ENCODE peak calls at places on chromosomes 16 and 17, in ten cellular contexts. C, X, Z, H, N, K, E, P, V and Y are unnamed samples.

GRCh38 chr17:41486809-41487530 is 2.7 kb downstream of the KRT36 start:
- DNase-seq in H (no peak), V (no peak), N (peak), X (no peak), E (no peak), C (no peak), K (no peak), Z (no peak), P (peak), Y (no peak)

GRCh38 chr17:75848523-75849303 is 4.5 kb upstream of the UNC13D start:
- DNase-seq in H (peak), N (peak), P (peak), Z (peak), X (no peak), V (peak), C (peak), K (peak), E (peak), Y (no peak)

GRCh38 chr17:32927724-32928526 is at the start of gene TMEM98:
- DNase-seq in X (no peak), E (peak), C (no peak), P (no peak), Z (no peak), H (no peak), K (no peak), V (peak), N (no peak), Y (no peak)

GRCh38 chr17:69516911-69517310 is 102.4 kb downstream of the MAP2K6 start:
- DNase-seq in E (no peak), X (no peak), P (no peak), Z (no peak), V (no peak), N (peak), C (no peak), H (no peak), K (no peak), Y (no peak)

GRCh38 chr16:72285324-72285723 is 113.4 kb upstream of the PMFBP1 start:
- DNase-seq in V (no peak), K (no peak), H (no peak), X (no peak), Z (no peak), C (no peak), P (no peak), E (no peak), N (no peak), Y (no peak)

GRCh38 chr17:78868391-78868790 is 27.8 kb upstream of the USP36 start:
- DNase-seq in X (no peak), Z (no peak), H (no peak), P (no peak), E (no peak), C (no peak), K (no peak), N (no peak), V (no peak), Y (peak)

GRCh38 chr16:88290850-88291830 is 91.6 kb upstream of the ZNF469 start:
- DNase-seq in V (no peak), K (no peak), H (no peak), Z (no peak), P (no peak), E (peak), C (no peak), X (no peak), N (no peak), Y (no peak)

GRCh38 chr17:43416998-43417891 is 18.5 kb downstream of the ARL4D start:
- DNase-seq in P (peak), K (peak), V (peak), X (no peak), H (no peak), Z (no peak), C (no peak), N (no peak), E (peak), Y (no peak)

GRCh38 chr16:87602821-87603683 is 744 bp downstream of the JPH3 start:
- DNase-seq in K (no peak), E (no peak), X (no peak), C (no peak), Z (no peak), P (no peak), N (no peak), H (no peak), V (no peak), Y (no peak)

GRCh38 chr17:46964315-46965265 is 14.5 kb downstream of the RPRML start:
- DNase-seq in N (no peak), X (no peak), C (no peak), V (no peak), Z (no peak), E (no peak), K (no peak), H (no peak), P (no peak), Y (no peak)

GRCh38 chr16:16994831-16995230 is 475.9 kb downstream of the XYLT1 start:
- DNase-seq in Z (no peak), H (no peak), P (no peak), V (no peak), K (no peak), E (no peak), N (no peak), C (no peak), X (no peak), Y (no peak)

GRCh38 chr16:85989376-85989775 is 90.4 kb downstream of the IRF8 start:
- DNase-seq in E (no peak), Z (no peak), K (no peak), C (no peak), X (no peak), V (no peak), N (no peak), P (no peak), H (no peak), Y (no peak)

GRCh38 chr16:46830417-46830901 is 521 bp downstream of the C16orf87 start:
- DNase-seq in X (no peak), K (no peak), E (peak), C (peak), Z (peak), P (no peak), V (peak), H (peak), N (peak), Y (no peak)

GRCh38 chr16:57898961-57899360 is 72.0 kb downstream of the CNGB1 start:
- DNase-seq in H (no peak), P (no peak), C (no peak), K (no peak), V (no peak), E (no peak), N (no peak), X (no peak), Z (no peak), Y (no peak)

GRCh38 chr16:3580686-3581085 is 3.5 kb upstream of the NLRC3 start:
- DNase-seq in P (no peak), H (no peak), X (no peak), K (no peak), C (no peak), V (peak), Z (no peak), E (no peak), N (no peak), Y (no peak)

GRCh38 chr16:83270640-83271039 is 537.1 kb upstream of the HSBP1 start:
- DNase-seq in C (no peak), Z (no peak), X (no peak), P (no peak), H (no peak), E (no peak), N (no peak), V (no peak), K (no peak), Y (no peak)

GRCh38 chr17:45841883-45842525 is 2.7 kb upstream of the SPPL2C start:
- DNase-seq in C (no peak), N (no peak), E (no peak), Z (no peak), K (no peak), P (no peak), V (no peak), H (no peak), X (no peak), Y (no peak)

GRCh38 chr17:63497708-63498483 is 21.0 kb downstream of the ACE start:
- DNase-seq in H (no peak), P (no peak), C (no peak), E (no peak), K (no peak), X (no peak), V (no peak), N (peak), Z (no peak), Y (no peak)

GRCh38 chr16:48542020-48542473 is 67.9 kb downstream of the N4BP1 start:
- DNase-seq in C (no peak), X (no peak), N (peak), K (peak), H (no peak), Z (peak), V (peak), E (peak), P (peak), Y (no peak)

GRCh38 chr17:4548721-4549531 is 6.3 kb downstream of the MYBBP1A start:
- DNase-seq in P (no peak), E (no peak), C (no peak), Z (no peak), N (no peak), V (no peak), H (no peak), K (no peak), X (no peak), Y (no peak)

GRCh38 chr17:66920965-66921364 is 43.5 kb upstream of the CACNG4 start:
- DNase-seq in E (no peak), X (no peak), Z (no peak), K (no peak), C (no peak), P (no peak), N (no peak), H (no peak), V (no peak), Y (no peak)

GRCh38 chr17:29665480-29665807 is 42.7 kb upstream of the CORO6 start:
- DNase-seq in K (no peak), X (no peak), H (no peak), C (no peak), V (no peak), P (no peak), Z (no peak), N (no peak), E (no peak), Y (no peak)

GRCh38 chr17:61410100-61410551 is 10.5 kb downstream of the TBX2 start:
- DNase-seq in P (no peak), H (no peak), Z (peak), V (no peak), K (peak), N (no peak), C (no peak), X (no peak), E (no peak), Y (no peak)

GRCh38 chr17:32870969-32871368 is 6.0 kb downstream of the MYO1D start:
- DNase-seq in V (no peak), X (no peak), E (no peak), N (no peak), K (peak), P (no peak), C (no peak), Z (no peak), H (no peak), Y (no peak)

GRCh38 chr17:75565066-75565465 is 22.5 kb upstream of the MYO15B start:
- DNase-seq in N (no peak), C (no peak), P (no peak), H (no peak), Z (no peak), X (no peak), V (peak), K (no peak), E (no peak), Y (peak)

GRCh38 chr17:42895185-42895555 is 5.4 kb upstream of the G6PC1 start:
- DNase-seq in P (peak), E (peak), H (no peak), Z (no peak), K (peak), X (peak), N (no peak), V (peak), C (no peak), Y (peak)

GRCh38 chr17:3911271-3912053 is 4.8 kb downstream of the P2RX1 start:
- DNase-seq in C (peak), K (no peak), P (no peak), N (peak), Z (peak), V (no peak), E (no peak), H (peak), X (no peak), Y (no peak)

GRCh38 chr17:77503916-77504651 is 363.3 kb downstream of the SEC14L1 start:
- DNase-seq in K (no peak), E (no peak), N (no peak), C (no peak), V (peak), H (no peak), P (no peak), X (no peak), Z (peak), Y (no peak)

GRCh38 chr16:3881499-3881995 is 1.0 kb upstream of the CREBBP start:
- DNase-seq in C (peak), P (no peak), N (no peak), Z (no peak), X (no peak), H (peak), V (peak), K (no peak), E (no peak), Y (no peak)

GRCh38 chr16:58442547-58442946 is 50.3 kb downstream of the GINS3 start:
- DNase-seq in P (no peak), K (no peak), Z (no peak), X (no peak), C (no peak), H (no peak), N (no peak), V (no peak), E (no peak), Y (no peak)

GRCh38 chr16:79845734-79846135 is 245.2 kb upstream of the MAF start:
- DNase-seq in X (no peak), P (no peak), N (peak), C (no peak), H (no peak), Z (no peak), V (no peak), E (no peak), K (no peak), Y (no peak)

GRCh38 chr17:43333438-43333943 is 65.3 kb upstream of the ARL4D start:
- DNase-seq in Z (no peak), K (no peak), V (no peak), H (no peak), N (no peak), C (no peak), E (no peak), X (no peak), P (no peak), Y (no peak)

GRCh38 chr16:65769776-65770438 is 596.6 kb upstream of the CDH5 start:
- DNase-seq in H (no peak), E (no peak), X (no peak), P (no peak), V (no peak), C (no peak), Z (no peak), N (peak), K (no peak), Y (no peak)

GRCh38 chr16:53822936-53823529 is 119.1 kb downstream of the FTO start:
- DNase-seq in P (no peak), X (no peak), E (no peak), K (no peak), V (no peak), Z (peak), N (peak), H (no peak), C (peak), Y (no peak)

GRCh38 chr16:53826658-53827057 is 122.7 kb downstream of the FTO start:
- DNase-seq in N (no peak), Z (no peak), K (no peak), V (no peak), X (no peak), E (no peak), H (no peak), C (no peak), P (no peak), Y (no peak)

GRCh38 chr16:53817812-53818211 is 113.9 kb downstream of the FTO start:
- DNase-seq in P (no peak), E (no peak), X (peak), C (no peak), K (no peak), N (no peak), H (no peak), Z (no peak), V (no peak), Y (peak)

GRCh38 chr16:53821487-53821886 is 117.5 kb downstream of the FTO start:
- DNase-seq in P (no peak), V (no peak), X (no peak), H (no peak), C (no peak), E (no peak), K (no peak), Z (no peak), N (no peak), Y (peak)

GRCh38 chr16:53821957-53822625 is 118.1 kb downstream of the FTO start:
- DNase-seq in K (no peak), X (peak), E (no peak), N (no peak), H (no peak), C (no peak), Z (no peak), V (no peak), P (no peak), Y (peak)
- H3K4me3 ChIP-seq in K (no peak), X (no peak), E (no peak), N (no peak), H (no peak), C (no peak), Z (no peak), V (no peak), P (no peak), Y (no peak)

GRCh38 chr16:1677339-1677738 is 740 bp upstream of the JPT2 start:
- DNase-seq in Z (no peak), H (peak), V (no peak), P (no peak), N (no peak), E (no peak), K (no peak), X (no peak), C (no peak), Y (no peak)
- H3K4me3 ChIP-seq in Z (no peak), H (peak), V (no peak), P (no peak), N (peak), E (peak), K (peak), X (no peak), C (no peak), Y (no peak)

GRCh38 chr17:35889241-35889640 is 9.1 kb upstream of the CCL5 start:
- DNase-seq in H (no peak), E (no peak), V (no peak), X (no peak), N (no peak), P (no peak), K (no peak), C (peak), Z (peak), Y (no peak)
- H3K4me3 ChIP-seq in H (no peak), E (no peak), V (no peak), X (no peak), N (no peak), P (no peak), K (no peak), C (no peak), Z (no peak), Y (no peak)

GRCh38 chr17:57629886-57630285 is 115.2 kb downstream of the CCDC182 start:
- DNase-seq in Z (no peak), C (no peak), K (no peak), H (no peak), N (no peak), E (no peak), P (no peak), X (no peak), V (no peak), Y (no peak)

GRCh38 chr17:57627591-57627990 is 117.5 kb downstream of the CCDC182 start:
- DNase-seq in E (no peak), H (no peak), N (no peak), C (no peak), K (no peak), V (no peak), Z (no peak), X (no peak), P (no peak), Y (no peak)

GRCh38 chr17:57629470-57629869 is 115.6 kb downstream of the CCDC182 start:
- DNase-seq in V (no peak), P (no peak), E (no peak), Z (no peak), C (no peak), K (no peak), N (peak), X (no peak), H (no peak), Y (no peak)

GRCh38 chr17:57626520-57627210 is 118.4 kb downstream of the CCDC182 start:
- DNase-seq in P (no peak), H (no peak), K (no peak), Z (no peak), V (no peak), E (no peak), X (no peak), N (no peak), C (no peak), Y (no peak)

GRCh38 chr17:57628421-57628820 is 116.7 kb downstream of the CCDC182 start:
- DNase-seq in E (no peak), X (no peak), H (no peak), C (no peak), Z (no peak), K (no peak), N (no peak), P (no peak), V (no peak), Y (no peak)
- H3K4me3 ChIP-seq in E (no peak), X (no peak), H (no peak), C (no peak), Z (no peak), K (no peak), N (no peak), P (no peak), V (no peak), Y (no peak)

GRCh38 chr17:40346768-40347154 is 17.8 kb downstream of the GJD3 start:
- DNase-seq in V (no peak), K (peak), Z (no peak), P (no peak), N (no peak), X (no peak), C (peak), H (no peak), E (no peak), Y (no peak)

GRCh38 chr17:40345161-40346034 is 19.1 kb downstream of the GJD3 start:
- DNase-seq in E (peak), C (peak), Z (no peak), X (no peak), P (peak), N (no peak), H (peak), V (peak), K (peak), Y (no peak)

GRCh38 chr17:40347319-40348135 is 17.0 kb downstream of the GJD3 start:
- DNase-seq in V (no peak), Z (no peak), X (no peak), N (no peak), K (no peak), E (no peak), P (no peak), C (no peak), H (no peak), Y (no peak)

GRCh38 chr17:40344321-40345160 is 20.0 kb downstream of the GJD3 start:
- DNase-seq in X (no peak), Z (no peak), E (no peak), C (peak), N (no peak), H (no peak), P (no peak), K (no peak), V (no peak), Y (no peak)

DNA sequence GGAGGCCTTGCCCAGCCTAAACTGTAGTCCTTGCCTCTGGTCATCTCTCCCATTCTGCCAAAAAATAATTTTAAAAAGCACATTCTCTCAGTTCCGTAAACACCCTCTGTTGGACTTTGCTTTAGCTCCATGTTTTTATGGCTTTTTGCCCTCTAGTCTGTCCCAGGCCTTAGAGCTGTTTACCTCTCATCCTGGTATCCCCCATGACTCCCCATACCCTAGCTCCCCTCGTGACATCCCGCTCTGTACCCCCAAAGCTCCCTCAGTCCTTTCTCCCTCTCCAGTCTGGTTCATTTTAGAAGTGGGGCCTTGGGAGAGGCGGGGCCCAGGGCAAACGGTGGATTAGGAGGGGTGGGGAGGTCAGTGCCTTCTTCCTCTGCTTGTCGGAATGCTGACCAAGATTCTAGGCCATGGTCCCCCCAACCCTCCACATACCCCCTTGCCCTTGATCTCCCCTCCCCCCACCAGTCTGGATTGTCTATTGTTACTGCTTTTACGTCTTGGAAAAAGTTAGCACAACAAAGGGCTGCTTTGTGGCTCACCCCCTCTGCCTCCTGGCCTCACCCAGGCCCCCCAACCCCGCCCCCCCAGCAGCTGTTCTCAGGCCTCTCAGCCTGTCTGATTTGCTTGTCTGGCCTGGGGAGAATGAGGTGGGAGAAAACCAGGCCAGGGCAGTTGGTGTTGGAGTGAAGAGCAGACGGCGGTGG is 18.3 kb downstream of the GJD3 start:
- DNase-seq in H (no peak), E (no peak), Z (no peak), C (no peak), X (no peak), V (no peak), K (peak), P (no peak), N (no peak), Y (no peak)
- H3K4me3 ChIP-seq in H (peak), E (peak), Z (no peak), C (no peak), X (peak), V (no peak), K (peak), P (peak), N (no peak), Y (peak)